ENCODE peak calls at places on chromosomes 11 and 22, in nine cellular contexts. F is K562, D is GM23338, H is A549, W is HepG2, Y is HCT116, I is GM12878, R is HL-60, J is SK-N-SH. S is an unnamed sample.

GRCh38 chr11:104965735-104966134 is 2.6 kb downstream of the CASP4 start:
- DNase-seq in F (no peak), D (no peak), H (no peak), W (no peak), Y (no peak), I (no peak), R (no peak), J (no peak), S (no peak)

GRCh38 chr22:30878516-30879365 is 89.8 kb downstream of the MORC2 start:
- DNase-seq in F (peak), D (no peak), H (no peak), W (peak), Y (no peak), I (no peak), R (no peak), J (peak), S (no peak)

GRCh38 chr11:19368726-19369364 is 128.1 kb upstream of the E2F8 start:
- DNase-seq in F (no peak), D (no peak), H (no peak), W (no peak), Y (no peak), I (no peak), R (no peak), J (no peak), S (no peak)

GRCh38 chr11:1422481-1422880 is 32.7 kb downstream of the BRSK2 start:
- DNase-seq in F (no peak), D (peak), H (peak), W (no peak), Y (no peak), I (no peak), R (no peak), J (no peak), S (no peak)

GRCh38 chr11:126654886-126655806 is 299.7 kb downstream of the ST3GAL4 start:
- DNase-seq in F (no peak), D (no peak), H (no peak), W (no peak), Y (no peak), I (no peak), R (no peak), J (no peak), S (no peak)

GRCh38 chr22:42343551-42344081 is 73.2 kb upstream of the TCF20 start:
- DNase-seq in F (peak), D (peak), H (no peak), W (no peak), Y (no peak), I (no peak), R (no peak), J (peak), S (no peak)

GRCh38 chr11:13337986-13338436 is 60.4 kb downstream of the BMAL1 start:
- DNase-seq in F (no peak), D (no peak), H (peak), W (no peak), Y (no peak), I (no peak), R (no peak), J (no peak), S (no peak)

GRCh38 chr11:3859373-3859881 is 4.0 kb downstream of the STIM1 start:
- DNase-seq in F (peak), D (peak), H (no peak), W (no peak), Y (no peak), I (no peak), R (no peak), J (no peak), S (no peak)

GRCh38 chr22:40363059-40363458 is 7.3 kb upstream of the SGSM3 start:
- DNase-seq in F (no peak), D (no peak), H (no peak), W (no peak), Y (no peak), I (no peak), R (no peak), J (no peak), S (no peak)

DNA sequence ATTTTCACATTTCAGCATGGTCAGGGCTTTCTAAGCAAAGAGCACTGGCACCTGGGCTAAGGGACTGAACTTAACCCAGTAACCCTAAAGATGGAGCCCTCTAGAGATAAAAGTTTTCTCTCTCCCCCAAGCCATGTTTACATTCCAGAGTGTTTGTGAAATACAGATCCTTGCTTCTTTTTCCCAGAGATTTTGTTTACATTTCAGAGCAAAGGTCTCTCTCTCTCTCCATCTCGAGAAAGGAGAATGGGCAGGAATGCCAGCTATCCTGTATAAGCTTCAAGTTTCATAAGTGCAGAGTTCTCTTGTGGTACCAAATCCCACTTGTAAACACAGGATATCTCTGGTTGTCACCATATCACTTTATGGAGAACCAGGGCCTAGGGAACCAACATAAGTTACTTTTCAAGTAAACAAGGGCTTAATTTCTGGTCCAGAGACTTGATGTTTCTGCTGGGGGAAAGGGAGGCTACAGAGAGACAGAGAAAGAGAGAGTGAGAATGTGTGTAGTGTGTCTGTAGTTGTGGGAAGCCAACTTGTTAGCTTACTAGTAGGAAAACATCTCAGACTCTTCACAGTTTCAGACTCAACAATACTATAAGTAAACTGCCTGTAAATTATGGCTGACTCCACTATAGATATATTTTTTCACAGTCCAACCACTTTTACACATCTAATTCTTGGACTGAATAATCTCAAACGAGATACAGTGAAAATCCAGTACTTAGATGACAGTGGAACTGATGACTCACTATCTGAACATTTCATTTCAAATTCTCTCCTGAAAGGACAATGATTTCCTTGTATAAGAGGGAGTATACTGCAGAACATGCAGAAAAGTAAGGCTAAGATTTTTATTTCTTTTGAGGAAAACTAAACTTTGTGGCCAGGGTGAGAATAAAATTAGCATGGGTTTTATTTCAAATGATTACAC is 76.2 kb downstream of the ARHGAP32 start:
- DNase-seq in F (no peak), D (no peak), H (peak), W (peak), Y (peak), I (no peak), R (no peak), J (no peak), S (no peak)
- TF ChIP-seq REST in F (no peak), D (no peak), H (no peak), W (no peak), Y (no peak), I (no peak), R (no peak), J (no peak), S (no peak)

GRCh38 chr11:86638673-86639072 is 33.7 kb downstream of the ME3 start:
- DNase-seq in F (no peak), D (no peak), H (no peak), W (no peak), Y (no peak), I (no peak), R (no peak), J (no peak), S (no peak)

GRCh38 chr11:86639172-86639571 is 33.2 kb downstream of the ME3 start:
- DNase-seq in F (no peak), D (no peak), H (peak), W (no peak), Y (no peak), I (no peak), R (no peak), J (no peak), S (peak)

GRCh38 chr11:86641537-86642270 is 30.7 kb downstream of the ME3 start:
- DNase-seq in F (no peak), D (no peak), H (no peak), W (no peak), Y (no peak), I (no peak), R (no peak), J (no peak), S (no peak)

DNA sequence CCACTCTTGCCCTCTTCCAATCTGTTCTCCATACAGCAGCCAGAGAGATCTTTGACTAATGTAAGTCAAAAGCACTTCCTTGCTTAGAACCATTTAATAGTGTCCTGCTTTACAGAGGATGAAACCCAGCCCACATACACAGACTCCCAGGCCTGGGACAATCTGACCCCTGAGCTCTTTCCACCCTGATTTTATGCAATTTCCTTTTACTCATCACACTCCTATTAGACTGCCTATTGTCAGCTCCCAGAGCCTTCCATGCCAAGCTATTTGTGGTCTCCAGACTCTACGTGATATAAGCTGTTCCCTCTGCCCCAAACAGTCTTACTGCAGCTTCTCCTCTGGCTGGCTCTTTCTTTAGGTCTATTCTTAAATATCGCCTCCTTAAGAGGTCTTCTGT is 28.1 kb downstream of the ME3 start:
- DNase-seq in F (no peak), D (no peak), H (no peak), W (no peak), Y (no peak), I (no peak), R (no peak), J (no peak), S (no peak)
- TF ChIP-seq REST in F (no peak), D (no peak), H (no peak), W (no peak), Y (no peak), I (no peak), R (no peak), J (no peak), S (no peak)

GRCh38 chr11:76151561-76152085 is 54.7 kb downstream of the WNT11 start:
- DNase-seq in F (peak), D (no peak), H (no peak), W (no peak), Y (no peak), I (no peak), R (no peak), J (no peak), S (no peak)
- TF ChIP-seq REST in F (no peak), D (no peak), H (no peak), W (no peak), Y (no peak), I (no peak), R (no peak), J (no peak), S (no peak)

GRCh38 chr11:6027501-6027900 is 3.1 kb downstream of the OR56A1 start:
- DNase-seq in F (no peak), D (no peak), H (no peak), W (no peak), Y (no peak), I (no peak), R (no peak), J (no peak), S (no peak)
- TF ChIP-seq REST in F (no peak), D (no peak), H (no peak), W (no peak), Y (no peak), I (no peak), R (no peak), J (no peak), S (no peak)

DNA sequence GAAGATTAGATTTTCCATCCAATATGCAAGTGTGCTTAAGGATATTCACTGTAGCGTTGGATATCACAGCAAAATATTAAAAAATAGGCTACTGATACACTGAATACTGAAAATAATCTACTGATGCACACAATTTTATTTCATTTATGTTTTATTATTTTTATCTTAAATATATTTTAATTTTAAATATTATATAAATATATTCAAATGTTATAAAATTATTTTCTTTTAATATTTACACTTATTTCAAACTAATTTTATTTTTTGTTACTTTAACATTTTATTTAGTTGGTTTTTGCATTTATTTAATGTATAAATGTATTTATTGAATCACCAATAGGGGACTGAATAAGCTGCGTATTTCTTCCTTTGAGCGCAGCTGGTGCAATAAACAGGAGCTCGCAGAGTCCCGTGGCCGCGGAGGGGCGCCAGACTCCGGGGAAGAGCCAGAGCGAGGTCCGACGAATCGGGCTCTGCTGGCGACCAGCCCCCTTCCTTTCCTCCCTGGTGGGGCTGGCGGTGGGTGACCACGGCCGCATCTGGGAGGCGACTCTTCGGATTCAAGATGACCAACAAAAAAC is 12.2 kb downstream of the MMP3 start:
- DNase-seq in F (peak), D (peak), H (peak), W (peak), Y (no peak), I (no peak), R (no peak), J (peak), S (no peak)
- TF ChIP-seq REST in F (no peak), D (no peak), H (no peak), W (no peak), Y (no peak), I (no peak), R (no peak), J (no peak), S (no peak)

GRCh38 chr11:4890279-4890678 is 8.6 kb downstream of the OR51T1 start:
- DNase-seq in F (peak), D (no peak), H (no peak), W (no peak), Y (no peak), I (no peak), R (no peak), J (no peak), S (no peak)

GRCh38 chr11:4887591-4887990 is 5.9 kb downstream of the OR51T1 start:
- DNase-seq in F (no peak), D (no peak), H (no peak), W (no peak), Y (no peak), I (no peak), R (no peak), J (no peak), S (no peak)

GRCh38 chr11:4886186-4886585 is 4.5 kb downstream of the OR51T1 start:
- DNase-seq in F (no peak), D (no peak), H (no peak), W (no peak), Y (no peak), I (no peak), R (no peak), J (no peak), S (no peak)

DNA sequence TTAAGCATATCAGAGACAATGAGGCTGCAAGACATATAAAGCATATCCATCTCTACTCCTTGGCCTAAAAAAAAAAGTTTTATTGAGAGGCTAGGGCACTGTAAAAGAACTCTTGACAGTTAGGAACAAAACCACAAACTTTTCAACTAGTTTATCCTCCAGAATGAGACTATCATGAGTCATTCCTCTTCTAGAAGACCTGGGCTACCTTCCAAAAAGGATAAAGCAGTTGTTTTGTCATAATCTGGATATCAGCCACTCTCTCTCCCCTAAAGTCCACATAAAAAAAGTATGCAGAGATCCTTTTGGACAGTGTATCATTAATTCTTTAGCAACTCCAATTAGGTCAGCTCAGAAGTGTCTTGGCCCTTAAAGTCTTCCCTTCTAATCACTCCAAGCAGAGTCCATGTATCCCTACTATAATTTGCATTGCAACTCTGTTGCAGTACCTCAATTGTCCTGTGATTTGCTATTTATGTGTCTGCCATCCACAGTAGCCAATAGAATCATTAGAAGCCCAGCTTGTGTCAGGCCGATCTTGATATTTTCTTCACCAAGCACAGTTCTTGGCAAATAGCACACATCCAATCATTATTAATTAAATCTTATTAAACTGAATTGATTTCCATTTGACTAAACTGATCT is 10.4 kb downstream of the OR51T1 start:
- DNase-seq in F (peak), D (peak), H (no peak), W (no peak), Y (no peak), I (no peak), R (no peak), J (no peak), S (peak)
- TF ChIP-seq REST in F (no peak), D (no peak), H (no peak), W (no peak), Y (no peak), I (no peak), R (no peak), J (no peak), S (no peak)

GRCh38 chr22:19892925-19893324 is 38.3 kb upstream of the GNB1L start:
- DNase-seq in F (no peak), D (no peak), H (no peak), W (no peak), Y (no peak), I (no peak), R (no peak), J (no peak), S (no peak)
- TF ChIP-seq REST in F (no peak), D (no peak), H (no peak), W (no peak), Y (no peak), I (no peak), R (no peak), J (no peak), S (no peak)

S was measured in Panc1.